ENCODE peak calls at places on chromosomes 1 and 21, in seven cellular contexts. One of them, this sample, is unnamed. For H3K36me3, the result is how much of the 10 kb centered on the place peaks cover.

GRCh38 chr1:29801561-29801973 is 565.2 kb downstream of the PTPRU start:
- DNase-seq in brain microvascular endothelial cell: no peak
- DNase-seq in heart left ventricle: no peak
- DNase-seq in heart right ventricle: no peak
- DNase-seq in Peyer's patch: no peak
- DNase-seq in ovary: no peak
- DNase-seq in fibroblast of lung: no peak
- DNase-seq in this sample: no peak

GRCh38 chr1:154936416-154937050 is at the start of gene PMVK:
- DNase-seq in heart right ventricle: peak
- DNase-seq in brain microvascular endothelial cell: peak
- DNase-seq in heart left ventricle: peak
- DNase-seq in Peyer's patch: peak
- DNase-seq in ovary: peak
- DNase-seq in fibroblast of lung: peak
- DNase-seq in this sample: peak

GRCh38 chr1:53187371-53187770 is 9.3 kb upstream of the CPT2 start:
- DNase-seq in ovary: no peak
- DNase-seq in heart left ventricle: no peak
- DNase-seq in heart right ventricle: no peak
- DNase-seq in brain microvascular endothelial cell: no peak
- DNase-seq in fibroblast of lung: no peak
- DNase-seq in Peyer's patch: no peak
- DNase-seq in this sample: no peak

GRCh38 chr1:156508205-156508954 is 7.8 kb upstream of the MEF2D start:
- DNase-seq in heart right ventricle: peak
- DNase-seq in brain microvascular endothelial cell: no peak
- DNase-seq in heart left ventricle: peak
- DNase-seq in ovary: peak
- DNase-seq in fibroblast of lung: peak
- DNase-seq in Peyer's patch: peak
- DNase-seq in this sample: no peak

GRCh38 chr1:24793762-24794161 is 48.5 kb downstream of the CLIC4 start:
- DNase-seq in ovary: no peak
- DNase-seq in Peyer's patch: no peak
- DNase-seq in heart left ventricle: no peak
- DNase-seq in fibroblast of lung: peak
- DNase-seq in brain microvascular endothelial cell: peak
- DNase-seq in heart right ventricle: no peak
- DNase-seq in this sample: no peak

GRCh38 chr1:100249155-100249536 is 488 bp downstream of the DBT start:
- DNase-seq in ovary: no peak
- DNase-seq in heart right ventricle: no peak
- DNase-seq in brain microvascular endothelial cell: no peak
- DNase-seq in heart left ventricle: no peak
- DNase-seq in Peyer's patch: no peak
- DNase-seq in fibroblast of lung: no peak
- DNase-seq in this sample: peak

GRCh38 chr1:228793032-228793431 is 57.8 kb downstream of the RHOU start:
- DNase-seq in fibroblast of lung: no peak
- DNase-seq in brain microvascular endothelial cell: no peak
- DNase-seq in heart left ventricle: no peak
- DNase-seq in ovary: no peak
- DNase-seq in heart right ventricle: no peak
- DNase-seq in Peyer's patch: no peak
- DNase-seq in this sample: no peak

GRCh38 chr1:219121634-219122033 is 52.0 kb upstream of the LYPLAL1 start:
- DNase-seq in heart left ventricle: no peak
- DNase-seq in Peyer's patch: no peak
- DNase-seq in fibroblast of lung: no peak
- DNase-seq in heart right ventricle: no peak
- DNase-seq in ovary: no peak
- DNase-seq in brain microvascular endothelial cell: no peak
- DNase-seq in this sample: no peak

GRCh38 chr1:10888289-10888688 is 91.8 kb upstream of the CASZ1 start:
- DNase-seq in Peyer's patch: no peak
- DNase-seq in heart right ventricle: no peak
- DNase-seq in heart left ventricle: no peak
- DNase-seq in fibroblast of lung: no peak
- DNase-seq in brain microvascular endothelial cell: no peak
- DNase-seq in ovary: no peak
- DNase-seq in this sample: no peak

GRCh38 chr1:109115685-109116084 is 1.8 kb downstream of the ELAPOR1 start:
- DNase-seq in fibroblast of lung: no peak
- DNase-seq in ovary: no peak
- DNase-seq in Peyer's patch: no peak
- DNase-seq in heart right ventricle: no peak
- DNase-seq in heart left ventricle: no peak
- DNase-seq in brain microvascular endothelial cell: no peak
- DNase-seq in this sample: no peak

GRCh38 chr21:29213513-29214385 is 83.3 kb downstream of the MAP3K7CL start:
- DNase-seq in heart left ventricle: no peak
- DNase-seq in ovary: no peak
- DNase-seq in fibroblast of lung: no peak
- DNase-seq in brain microvascular endothelial cell: no peak
- DNase-seq in Peyer's patch: no peak
- DNase-seq in heart right ventricle: no peak
- DNase-seq in this sample: no peak

GRCh38 chr1:44801491-44802305 is 1.5 kb downstream of the PLK3 start:
- DNase-seq in fibroblast of lung: no peak
- DNase-seq in heart left ventricle: peak
- DNase-seq in Peyer's patch: peak
- DNase-seq in brain microvascular endothelial cell: no peak
- DNase-seq in heart right ventricle: no peak
- DNase-seq in ovary: peak
- DNase-seq in this sample: peak

GRCh38 chr1:37556712-37557196 is at the start of gene DNALI1:
- DNase-seq in brain microvascular endothelial cell: peak
- DNase-seq in ovary: peak
- DNase-seq in fibroblast of lung: peak
- DNase-seq in heart right ventricle: peak
- DNase-seq in heart left ventricle: peak
- DNase-seq in Peyer's patch: peak
- DNase-seq in this sample: peak

GRCh38 chr1:94602312-94602711 is 60.8 kb upstream of the F3 start:
- DNase-seq in heart right ventricle: no peak
- DNase-seq in ovary: no peak
- DNase-seq in brain microvascular endothelial cell: no peak
- DNase-seq in fibroblast of lung: peak
- DNase-seq in heart left ventricle: no peak
- DNase-seq in Peyer's patch: peak
- DNase-seq in this sample: peak

GRCh38 chr1:56569661-56570060 is 9.7 kb downstream of the PLPP3 start:
- DNase-seq in fibroblast of lung: no peak
- DNase-seq in Peyer's patch: no peak
- DNase-seq in heart right ventricle: no peak
- DNase-seq in heart left ventricle: no peak
- DNase-seq in brain microvascular endothelial cell: no peak
- DNase-seq in ovary: no peak
- DNase-seq in this sample: no peak

DNA sequence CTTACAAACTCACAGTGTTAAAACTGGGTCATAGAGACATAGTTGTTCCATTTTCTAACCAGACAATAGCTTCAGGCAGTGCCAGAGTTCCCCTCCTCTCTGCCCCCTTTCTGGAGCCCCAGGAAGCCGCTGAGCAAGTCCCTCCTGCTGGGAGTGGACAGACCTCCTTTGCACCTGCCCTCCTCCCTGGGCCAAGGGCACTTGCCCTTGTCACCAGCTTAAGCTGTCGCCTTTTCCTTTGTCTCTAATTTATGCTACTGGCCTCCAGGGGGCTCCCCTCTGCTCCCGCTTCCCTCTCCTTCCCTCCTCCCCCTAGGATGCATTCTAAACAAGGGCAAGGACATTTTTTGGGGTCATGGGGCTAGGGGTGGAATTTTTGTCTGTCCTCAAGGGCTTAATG is 182.4 kb downstream of the MIS18A start:
- DNase-seq in heart left ventricle: no peak
- DNase-seq in Peyer's patch: no peak
- DNase-seq in ovary: no peak
- DNase-seq in fibroblast of lung: no peak
- DNase-seq in heart right ventricle: peak
- DNase-seq in brain microvascular endothelial cell: no peak
- DNase-seq in this sample: peak
- TF ChIP-seq CTCF in heart left ventricle: peak
- TF ChIP-seq CTCF in Peyer's patch: no peak
- TF ChIP-seq CTCF in ovary: no peak
- TF ChIP-seq CTCF in fibroblast of lung: peak
- TF ChIP-seq CTCF in heart right ventricle: peak
- TF ChIP-seq CTCF in brain microvascular endothelial cell: peak
- TF ChIP-seq CTCF in this sample: peak

GRCh38 chr21:43758132-43758619 is 17.9 kb downstream of the CSTB start:
- DNase-seq in ovary: peak
- DNase-seq in Peyer's patch: no peak
- DNase-seq in brain microvascular endothelial cell: no peak
- DNase-seq in heart left ventricle: no peak
- DNase-seq in fibroblast of lung: peak
- DNase-seq in heart right ventricle: no peak
- DNase-seq in this sample: peak

GRCh38 chr21:43754948-43755781 is 20.9 kb downstream of the CSTB start:
- DNase-seq in fibroblast of lung: no peak
- DNase-seq in Peyer's patch: no peak
- DNase-seq in ovary: no peak
- DNase-seq in heart right ventricle: peak
- DNase-seq in brain microvascular endothelial cell: no peak
- DNase-seq in heart left ventricle: peak
- DNase-seq in this sample: no peak

GRCh38 chr21:43757601-43758000 is 18.5 kb downstream of the CSTB start:
- DNase-seq in heart left ventricle: no peak
- DNase-seq in heart right ventricle: no peak
- DNase-seq in ovary: no peak
- DNase-seq in brain microvascular endothelial cell: no peak
- DNase-seq in fibroblast of lung: no peak
- DNase-seq in Peyer's patch: no peak
- DNase-seq in this sample: no peak

GRCh38 chr21:43753439-43753799 is 22.7 kb downstream of the CSTB start:
- DNase-seq in Peyer's patch: no peak
- DNase-seq in brain microvascular endothelial cell: no peak
- DNase-seq in heart right ventricle: no peak
- DNase-seq in heart left ventricle: no peak
- DNase-seq in fibroblast of lung: no peak
- DNase-seq in ovary: no peak
- DNase-seq in this sample: no peak

GRCh38 chr21:43755820-43756594 is 20.1 kb downstream of the CSTB start:
- DNase-seq in brain microvascular endothelial cell: no peak
- DNase-seq in heart right ventricle: no peak
- DNase-seq in Peyer's patch: no peak
- DNase-seq in fibroblast of lung: no peak
- DNase-seq in heart left ventricle: no peak
- DNase-seq in ovary: no peak
- DNase-seq in this sample: no peak
- H3K36me3 ChIP-seq in brain microvascular endothelial cell: half or more
- H3K36me3 ChIP-seq in heart right ventricle: half or more
- H3K36me3 ChIP-seq in Peyer's patch: under half
- H3K36me3 ChIP-seq in fibroblast of lung: under half
- H3K36me3 ChIP-seq in heart left ventricle: under half
- H3K36me3 ChIP-seq in ovary: under half
- H3K36me3 ChIP-seq in this sample: under half

GRCh38 chr1:32220746-32221580 is 1.2 kb downstream of the TMEM234 start:
- DNase-seq in fibroblast of lung: no peak
- DNase-seq in heart left ventricle: no peak
- DNase-seq in brain microvascular endothelial cell: no peak
- DNase-seq in ovary: no peak
- DNase-seq in Peyer's patch: no peak
- DNase-seq in heart right ventricle: no peak
- DNase-seq in this sample: no peak

GRCh38 chr1:32221980-32222751 is at the start of the genes EIF3I and TMEM234:
- DNase-seq in heart left ventricle: peak
- DNase-seq in Peyer's patch: peak
- DNase-seq in ovary: peak
- DNase-seq in fibroblast of lung: peak
- DNase-seq in heart right ventricle: peak
- DNase-seq in brain microvascular endothelial cell: peak
- DNase-seq in this sample: peak

GRCh38 chr1:32223683-32224082 is 1.5 kb downstream of the EIF3I start:
- DNase-seq in ovary: no peak
- DNase-seq in heart left ventricle: no peak
- DNase-seq in Peyer's patch: no peak
- DNase-seq in fibroblast of lung: no peak
- DNase-seq in heart right ventricle: no peak
- DNase-seq in brain microvascular endothelial cell: peak
- DNase-seq in this sample: no peak

GRCh38 chr1:32221581-32221979 is 573 bp downstream of the TMEM234 start:
- DNase-seq in Peyer's patch: no peak
- DNase-seq in ovary: no peak
- DNase-seq in fibroblast of lung: no peak
- DNase-seq in heart left ventricle: no peak
- DNase-seq in heart right ventricle: no peak
- DNase-seq in brain microvascular endothelial cell: no peak
- DNase-seq in this sample: no peak

DNA sequence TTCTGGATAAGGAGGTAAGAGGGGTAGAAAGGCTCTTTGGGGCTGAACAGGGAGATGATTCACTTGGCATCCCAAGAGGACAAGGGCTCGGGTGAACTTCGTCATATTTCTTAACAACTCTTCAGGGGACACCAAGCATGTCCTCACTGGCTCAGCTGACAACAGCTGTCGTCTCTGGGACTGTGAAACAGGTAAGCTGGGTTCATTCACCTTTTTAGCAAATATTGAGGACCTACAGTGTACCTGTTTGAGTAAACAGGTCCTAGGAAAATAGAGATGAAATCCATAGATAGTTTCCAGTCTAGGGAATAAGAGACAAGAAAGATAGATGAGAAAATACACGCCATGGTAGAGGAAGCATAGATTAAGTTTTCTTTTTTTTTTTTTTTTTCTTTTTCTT is 2.1 kb downstream of the EIF3I start:
- DNase-seq in brain microvascular endothelial cell: no peak
- DNase-seq in heart right ventricle: no peak
- DNase-seq in ovary: no peak
- DNase-seq in fibroblast of lung: no peak
- DNase-seq in Peyer's patch: no peak
- DNase-seq in heart left ventricle: no peak
- DNase-seq in this sample: no peak
- H3K27ac ChIP-seq in brain microvascular endothelial cell: no peak
- H3K27ac ChIP-seq in heart right ventricle: peak
- H3K27ac ChIP-seq in ovary: no peak
- H3K27ac ChIP-seq in fibroblast of lung: peak
- H3K27ac ChIP-seq in Peyer's patch: no peak
- H3K27ac ChIP-seq in heart left ventricle: peak
- H3K27ac ChIP-seq in this sample: no peak

DNA sequence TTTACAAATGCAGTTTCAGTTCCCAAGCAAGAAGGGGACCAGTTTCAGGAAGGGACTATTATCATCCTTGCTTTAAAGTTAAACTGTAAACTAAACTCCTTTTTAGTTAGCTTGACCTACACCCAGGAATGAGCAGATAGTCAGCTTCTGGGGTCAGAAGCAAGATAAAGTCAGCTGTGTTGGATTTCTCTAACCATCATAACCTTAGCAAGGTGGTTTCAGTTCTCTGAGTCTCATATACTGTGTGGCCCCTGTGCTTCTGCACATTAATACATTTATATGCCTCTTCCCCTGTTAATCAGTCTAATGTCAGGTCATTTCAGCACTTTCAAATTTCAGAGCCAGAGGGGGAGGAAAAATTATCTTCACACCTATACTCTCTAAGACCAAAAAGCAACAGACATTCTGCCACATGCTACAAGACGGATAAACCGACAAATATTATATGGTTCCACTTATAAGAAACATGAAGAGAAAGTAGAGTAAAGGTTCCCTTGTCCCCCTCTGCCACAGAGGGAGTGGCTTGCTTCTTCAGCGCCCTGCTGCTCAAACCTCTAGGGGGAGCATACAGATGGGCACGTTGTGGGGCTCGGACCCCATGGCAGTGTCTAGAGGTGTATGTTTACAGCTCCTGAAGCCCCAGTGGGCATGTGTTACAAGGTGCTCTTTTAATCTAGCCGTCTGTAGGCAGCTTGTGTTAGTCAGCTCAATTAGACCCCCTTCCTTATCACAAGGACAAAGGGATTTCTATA is 89.1 kb downstream of the SMYD3 start:
- DNase-seq in Peyer's patch: no peak
- DNase-seq in heart left ventricle: no peak
- DNase-seq in fibroblast of lung: no peak
- DNase-seq in ovary: no peak
- DNase-seq in heart right ventricle: no peak
- DNase-seq in brain microvascular endothelial cell: no peak
- DNase-seq in this sample: no peak
- TF ChIP-seq CTCF in Peyer's patch: no peak
- TF ChIP-seq CTCF in heart left ventricle: no peak
- TF ChIP-seq CTCF in fibroblast of lung: no peak
- TF ChIP-seq CTCF in ovary: no peak
- TF ChIP-seq CTCF in heart right ventricle: no peak
- TF ChIP-seq CTCF in brain microvascular endothelial cell: peak
- TF ChIP-seq CTCF in this sample: peak

This sample was measured in cardiac muscle cell.